ENCODE peak calls at places on chromosomes 1 and 21, in six cellular contexts. L is sigmoid colon, U is tibial nerve, F is esophagus muscularis mucosa, V is GM12878, M is stomach. E is an unnamed sample. For H3K4me1, the result is how much of the 10 kb centered on the place peaks cover.

GRCh38 chr21:38377165-38378093 is 120.6 kb downstream of the KCNJ15 start:
- DNase-seq in L (no peak), U (no peak), F (peak), V (no peak), M (no peak), E (no peak)

GRCh38 chr1:119682141-119682540 is 29.6 kb upstream of the PHGDH start:
- DNase-seq in L (no peak), U (no peak), F (no peak), V (no peak), M (no peak), E (no peak)

GRCh38 chr1:245366886-245367285 is 212.1 kb downstream of the KIF26B start:
- DNase-seq in L (no peak), U (no peak), F (no peak), V (no peak), M (no peak), E (no peak)

GRCh38 chr1:46131727-46132528 is 501 bp downstream of the PIK3R3 start:
- DNase-seq in L (peak), U (no peak), F (no peak), V (no peak), M (peak), E (no peak)

GRCh38 chr1:221715321-221716169 is 26.3 kb downstream of the DUSP10 start:
- DNase-seq in L (no peak), U (no peak), F (no peak), V (no peak), M (no peak), E (no peak)

GRCh38 chr1:63877816-63878215 is 104.0 kb downstream of the ROR1 start:
- DNase-seq in L (no peak), U (no peak), F (no peak), V (no peak), M (no peak), E (no peak)

GRCh38 chr1:161013591-161014513 is 7.1 kb downstream of the F11R start:
- DNase-seq in L (peak), U (peak), F (no peak), V (peak), M (peak), E (peak)

GRCh38 chr1:204404629-204405028 is 7.0 kb downstream of the PPP1R15B start:
- DNase-seq in L (no peak), U (no peak), F (no peak), V (no peak), M (no peak), E (no peak)

GRCh38 chr1:36208978-36209708 is 15.1 kb upstream of the THRAP3 start:
- DNase-seq in L (no peak), U (no peak), F (no peak), V (no peak), M (no peak), E (no peak)

GRCh38 chr21:43574741-43575465 is 84.4 kb downstream of the HSF2BP start:
- DNase-seq in L (peak), U (no peak), F (no peak), V (no peak), M (no peak), E (no peak)

DNA sequence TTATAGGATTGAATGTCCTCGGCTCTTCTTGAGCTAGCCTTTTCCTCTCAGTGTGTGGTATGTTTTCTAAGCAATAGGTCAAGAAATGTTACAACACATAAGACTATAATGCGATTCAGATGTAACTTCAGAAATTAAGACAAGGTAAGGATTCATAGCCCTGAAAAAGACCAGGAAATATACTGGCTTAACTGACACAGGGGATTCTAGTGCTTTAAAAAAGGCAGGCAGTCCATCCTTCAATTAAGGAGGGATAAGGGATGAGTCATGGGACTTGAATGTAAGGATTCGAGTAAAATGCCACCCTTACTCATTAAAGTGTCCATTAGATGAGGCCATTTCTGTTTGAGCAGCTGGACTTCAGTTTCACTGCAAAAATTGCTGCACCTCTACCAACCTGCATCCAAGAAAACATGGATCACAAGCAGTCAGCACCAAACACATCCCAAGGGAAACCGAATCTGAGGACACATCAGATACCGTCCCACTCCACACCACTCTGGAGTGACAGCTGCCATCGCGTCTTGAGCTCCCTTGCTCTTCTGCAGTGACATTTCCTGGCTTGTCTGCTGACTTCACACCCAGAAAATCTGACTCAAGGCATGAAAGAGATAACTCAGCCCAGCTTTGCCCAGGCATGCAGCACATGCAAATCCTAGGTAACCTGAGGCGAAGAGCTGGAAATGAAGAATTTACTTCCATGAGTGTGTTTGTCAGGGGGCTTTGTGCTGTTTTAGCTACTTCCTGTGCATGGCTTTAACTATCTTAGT is 37.8 kb downstream of the NGF start:
- DNase-seq in L (no peak), U (no peak), F (no peak), V (no peak), M (no peak), E (no peak)
- H3K4me3 ChIP-seq in L (no peak), U (no peak), F (no peak), V (no peak), M (no peak), E (no peak)

GRCh38 chr1:41427022-41427942 is 57.2 kb downstream of the EDN2 start:
- DNase-seq in L (no peak), U (no peak), F (no peak), V (no peak), M (no peak), E (no peak)
- TF ChIP-seq EP300 in L (no peak), U (no peak), F (no peak), V (no peak), M (no peak), E (no peak)

GRCh38 chr1:3168678-3169077 is 99.7 kb downstream of the PRDM16 start:
- DNase-seq in L (no peak), U (no peak), F (no peak), V (no peak), M (peak), E (no peak)

GRCh38 chr1:3169621-3170356 is 100.8 kb downstream of the PRDM16 start:
- DNase-seq in L (no peak), U (no peak), F (no peak), V (no peak), M (peak), E (no peak)

GRCh38 chr1:3171761-3172160 is 102.8 kb downstream of the PRDM16 start:
- DNase-seq in L (no peak), U (no peak), F (no peak), V (no peak), M (no peak), E (no peak)

GRCh38 chr1:3172431-3173112 is 103.6 kb downstream of the PRDM16 start:
- DNase-seq in L (no peak), U (no peak), F (no peak), V (no peak), M (no peak), E (no peak)

DNA sequence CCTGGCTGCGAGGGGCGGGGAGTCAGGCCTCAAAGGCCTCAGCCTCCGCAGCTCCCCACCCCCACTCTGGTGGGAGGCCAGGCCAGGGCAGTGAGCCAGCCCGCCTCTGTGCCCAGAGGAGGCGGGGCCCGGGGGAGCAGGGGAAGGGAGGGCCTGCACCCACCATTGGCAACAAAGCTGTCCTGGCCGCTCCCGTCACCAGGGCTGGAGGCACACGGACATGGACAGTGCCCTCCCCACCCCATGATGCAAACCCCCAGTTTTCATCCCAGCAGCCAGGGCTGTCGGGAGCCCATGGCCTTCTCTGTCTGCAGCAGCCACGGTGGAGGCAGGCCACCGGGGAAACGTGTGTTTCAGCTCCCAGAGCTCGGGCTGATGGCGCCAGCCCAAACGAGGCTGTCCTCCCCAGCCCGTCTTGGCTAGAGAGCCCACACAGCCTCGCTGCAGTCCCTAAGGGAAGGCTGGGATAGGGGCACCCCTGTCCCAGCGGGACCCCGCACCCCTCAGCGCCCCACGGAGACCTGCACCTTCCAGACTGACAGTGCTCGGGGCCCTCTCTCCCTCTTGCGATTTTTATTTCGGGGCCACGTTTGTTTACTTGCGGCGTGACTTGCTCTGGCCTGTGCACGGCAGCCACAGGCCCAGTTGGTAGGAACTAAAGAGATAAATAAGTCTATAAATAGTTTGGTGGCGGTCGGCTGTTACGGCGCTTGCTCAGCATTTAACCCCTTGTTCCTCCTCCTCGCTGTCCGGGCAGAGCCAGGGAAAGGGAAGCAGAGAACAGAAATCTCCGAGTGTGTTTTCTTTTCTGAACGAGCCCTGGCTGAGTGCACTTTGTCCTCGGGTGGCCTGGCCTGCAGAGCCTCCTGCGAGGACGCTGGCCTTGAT is 101.8 kb downstream of the PRDM16 start:
- DNase-seq in L (peak), U (peak), F (no peak), V (no peak), M (peak), E (no peak)
- H3K4me1 ChIP-seq in L (under half), U (half or more), F (half or more), V (under half), M (half or more), E (under half)

GRCh38 chr1:42773420-42773819 is 6.4 kb downstream of the C1orf50 start:
- DNase-seq in L (no peak), U (no peak), F (no peak), V (no peak), M (no peak), E (no peak)
- H3K4me3 ChIP-seq in L (no peak), U (no peak), F (no peak), V (no peak), M (no peak), E (no peak)

GRCh38 chr1:200075522-200075921 is 48.0 kb downstream of the NR5A2 start:
- DNase-seq in L (no peak), U (no peak), F (no peak), V (no peak), M (no peak), E (no peak)

GRCh38 chr1:200073286-200073637 is 45.8 kb downstream of the NR5A2 start:
- DNase-seq in L (no peak), U (no peak), F (no peak), V (no peak), M (no peak), E (no peak)

GRCh38 chr1:200072636-200073285 is 45.3 kb downstream of the NR5A2 start:
- DNase-seq in L (no peak), U (no peak), F (no peak), V (peak), M (no peak), E (no peak)

GRCh38 chr1:200079576-200079975 is 52.1 kb downstream of the NR5A2 start:
- DNase-seq in L (no peak), U (no peak), F (no peak), V (no peak), M (no peak), E (no peak)

GRCh38 chr1:200075938-200076546 is 48.5 kb downstream of the NR5A2 start:
- DNase-seq in L (no peak), U (no peak), F (no peak), V (no peak), M (no peak), E (no peak)
- TF ChIP-seq EP300 in L (peak), U (peak), F (peak), V (no peak), M (no peak), E (no peak)

GRCh38 chr1:201022824-201023516 is 544 bp downstream of the KIF21B start:
- DNase-seq in L (no peak), U (no peak), F (no peak), V (no peak), M (no peak), E (no peak)
- H3K4me1 ChIP-seq in L (under half), U (under half), F (half or more), V (half or more), M (half or more), E (under half)

DNA sequence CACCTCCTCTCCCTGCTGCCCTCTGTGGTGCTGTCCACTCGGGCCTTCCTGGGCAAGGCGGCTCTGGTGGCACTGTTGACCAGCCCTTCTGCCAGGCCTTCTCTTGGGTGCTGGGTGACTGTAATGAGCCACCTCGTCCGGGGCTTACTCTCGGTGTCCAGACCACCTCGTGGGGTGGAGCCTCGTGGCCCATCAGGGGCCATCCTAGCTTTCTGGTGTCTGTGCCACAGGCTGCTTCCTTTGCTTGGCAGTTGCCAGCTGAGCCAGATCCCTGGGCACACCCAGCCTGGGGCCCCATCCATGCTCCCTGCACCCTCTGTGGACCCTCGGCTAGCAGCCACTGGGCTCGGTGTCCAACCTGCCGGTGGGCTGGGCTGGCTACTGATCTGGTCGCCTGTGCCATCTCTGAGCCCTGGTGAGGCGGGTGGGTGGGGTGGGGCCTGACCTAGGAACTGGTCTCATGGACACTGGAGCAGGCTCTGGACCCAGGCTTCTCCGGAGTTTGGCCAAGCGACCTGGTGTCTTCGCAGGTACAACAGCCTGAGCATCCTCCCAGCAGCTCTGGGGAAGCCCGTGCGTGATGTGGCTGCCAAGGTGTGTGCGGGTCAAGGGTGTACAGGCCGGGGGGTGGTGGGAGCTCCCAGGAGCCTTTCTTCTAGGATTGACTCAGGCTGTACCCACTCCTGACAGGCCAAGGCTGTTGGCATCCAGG is 1.4 kb downstream of the PRXL2B start:
- DNase-seq in L (no peak), U (no peak), F (no peak), V (no peak), M (no peak), E (no peak)
- H3K4me3 ChIP-seq in L (peak), U (peak), F (peak), V (no peak), M (peak), E (peak)

DNA sequence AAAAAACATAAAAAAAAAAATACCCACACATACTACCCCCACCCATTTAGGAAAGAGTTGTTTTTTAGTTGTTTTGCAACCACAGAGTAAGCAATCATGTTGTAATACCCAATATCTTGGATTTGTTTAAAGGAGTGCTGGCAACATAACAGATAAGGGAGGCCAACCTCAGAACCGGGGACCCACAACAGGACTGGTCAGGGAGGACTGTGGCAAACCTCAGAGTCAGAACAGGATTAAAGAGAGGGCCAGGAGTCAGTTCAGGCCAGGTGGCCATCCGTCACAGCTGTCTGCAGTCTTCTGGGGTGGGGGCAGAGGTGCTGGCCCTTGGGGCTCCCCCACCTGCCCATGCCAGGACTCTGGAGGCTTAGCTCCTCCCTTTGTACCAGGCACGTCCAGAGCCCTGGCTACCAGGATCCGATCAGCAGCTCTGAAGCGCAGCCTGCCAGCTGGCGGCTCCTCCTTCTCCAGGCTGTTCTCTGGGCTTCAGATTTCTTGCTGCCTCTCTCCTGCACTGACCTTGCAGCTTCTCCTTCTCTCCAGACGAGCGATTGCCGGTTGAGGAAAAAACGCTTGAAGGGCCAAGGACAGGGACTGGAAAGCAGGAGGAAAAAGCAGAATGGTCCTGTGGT is 7.9 kb downstream of the H6PD start:
- DNase-seq in L (peak), U (peak), F (peak), V (no peak), M (peak), E (peak)
- TF ChIP-seq EP300 in L (no peak), U (no peak), F (no peak), V (no peak), M (peak), E (no peak)

E was measured in suprapubic skin.